ENCODE peak calls at places on chromosomes 5 and 9, in ten cellular contexts. N, L, I, J, P, M, D, Q, H and U are unnamed samples.

GRCh38 chr5:163445345-163445744 is 8.0 kb downstream of the CCNG1 start:
- DNase-seq in N (no peak), L (no peak), I (no peak), J (no peak), P (no peak), M (no peak), D (no peak), Q (no peak), H (no peak), U (no peak)

GRCh38 chr5:102200861-102201260 is 95.2 kb downstream of the SLCO4C1 start:
- DNase-seq in N (no peak), L (no peak), I (no peak), J (no peak), P (no peak), M (no peak), D (no peak), Q (peak), H (no peak), U (no peak)

GRCh38 chr5:157282150-157282549 is 16.2 kb downstream of the CYFIP2 start:
- DNase-seq in N (no peak), L (no peak), I (no peak), J (no peak), P (no peak), M (no peak), D (no peak), Q (no peak), H (no peak), U (no peak)

GRCh38 chr9:16671591-16672137 is 198.8 kb downstream of the BNC2 start:
- DNase-seq in N (peak), L (peak), I (no peak), J (no peak), P (no peak), M (no peak), D (no peak), Q (no peak), H (no peak), U (no peak)

GRCh38 chr9:297104-297794 is 82.6 kb downstream of the DOCK8 start:
- DNase-seq in N (no peak), L (no peak), I (peak), J (no peak), P (no peak), M (peak), D (peak), Q (no peak), H (no peak), U (no peak)

GRCh38 chr9:115167175-115167574 is 49.2 kb upstream of the TNC start:
- DNase-seq in N (peak), L (peak), I (no peak), J (no peak), P (no peak), M (no peak), D (no peak), Q (no peak), H (no peak), U (no peak)

GRCh38 chr5:43973318-43973717 is 370.3 kb downstream of the NNT start:
- DNase-seq in N (peak), L (peak), I (no peak), J (no peak), P (no peak), M (no peak), D (no peak), Q (no peak), H (no peak), U (no peak)

GRCh38 chr5:96935556-96936430 is at the start of gene LNPEP:
- DNase-seq in N (peak), L (peak), I (peak), J (peak), P (peak), M (peak), D (peak), Q (peak), H (peak), U (peak)

GRCh38 chr5:132428147-132428482 is 58.6 kb downstream of the SLC22A5 start:
- DNase-seq in N (no peak), L (no peak), I (no peak), J (no peak), P (no peak), M (no peak), D (no peak), Q (no peak), H (no peak), U (no peak)

GRCh38 chr9:69250681-69251080 is 74.3 kb upstream of the ENTREP1 start:
- DNase-seq in N (no peak), L (no peak), I (no peak), J (no peak), P (no peak), M (no peak), D (no peak), Q (no peak), H (no peak), U (no peak)

GRCh38 chr5:9149988-9150387 is 395.9 kb downstream of the SEMA5A start:
- DNase-seq in N (peak), L (peak), I (no peak), J (no peak), P (no peak), M (no peak), D (no peak), Q (no peak), H (no peak), U (no peak)

GRCh38 chr5:150487199-150488061 is 20.5 kb upstream of the NDST1 start:
- DNase-seq in N (peak), L (peak), I (peak), J (peak), P (no peak), M (peak), D (peak), Q (no peak), H (no peak), U (no peak)
- TF ChIP-seq CTCF in N (no peak), L (peak), I (peak), J (no peak), P (no peak), M (no peak), D (no peak), Q (no peak), H (peak), U (no peak)

DNA sequence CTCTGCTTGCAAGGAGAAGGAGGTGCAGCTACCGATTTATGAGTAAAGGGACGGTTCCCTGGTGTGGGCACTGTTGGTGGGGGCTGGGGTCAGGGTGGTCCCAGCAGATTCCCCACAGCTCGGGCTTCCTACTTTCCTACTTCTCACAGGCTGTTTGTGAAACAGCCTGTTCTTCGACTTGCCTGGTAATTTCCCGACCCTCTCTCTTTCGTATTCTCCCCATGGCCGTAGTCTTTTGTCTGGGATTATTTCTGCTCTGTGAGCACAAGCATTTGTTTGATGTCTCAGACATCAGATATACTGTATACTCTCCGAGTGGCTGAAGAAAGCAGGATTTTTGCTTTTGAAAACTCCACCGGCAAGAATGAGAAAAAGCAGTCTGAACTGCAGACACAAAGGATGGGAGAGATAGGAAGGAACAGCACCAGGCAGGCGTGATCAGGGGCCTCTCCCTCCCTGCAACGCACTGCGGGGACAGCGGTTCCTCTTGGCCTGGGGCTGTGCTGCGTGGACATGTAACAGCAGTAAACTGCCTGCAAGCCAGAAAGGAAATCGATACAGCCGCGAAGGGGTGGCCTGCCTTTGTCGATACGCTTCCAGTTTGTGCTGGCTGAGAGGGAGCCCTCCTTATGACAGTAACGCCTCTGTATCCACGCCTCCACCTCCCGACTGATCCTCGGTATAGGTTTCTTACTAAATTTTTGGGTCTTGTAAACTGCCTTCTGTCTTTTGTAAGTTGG is 313.9 kb upstream of the TLE4 start:
- DNase-seq in N (no peak), L (no peak), I (no peak), J (no peak), P (no peak), M (no peak), D (no peak), Q (peak), H (peak), U (no peak)
- H3K4me3 ChIP-seq in N (no peak), L (no peak), I (no peak), J (no peak), P (no peak), M (peak), D (no peak), Q (no peak), H (no peak), U (no peak)

DNA sequence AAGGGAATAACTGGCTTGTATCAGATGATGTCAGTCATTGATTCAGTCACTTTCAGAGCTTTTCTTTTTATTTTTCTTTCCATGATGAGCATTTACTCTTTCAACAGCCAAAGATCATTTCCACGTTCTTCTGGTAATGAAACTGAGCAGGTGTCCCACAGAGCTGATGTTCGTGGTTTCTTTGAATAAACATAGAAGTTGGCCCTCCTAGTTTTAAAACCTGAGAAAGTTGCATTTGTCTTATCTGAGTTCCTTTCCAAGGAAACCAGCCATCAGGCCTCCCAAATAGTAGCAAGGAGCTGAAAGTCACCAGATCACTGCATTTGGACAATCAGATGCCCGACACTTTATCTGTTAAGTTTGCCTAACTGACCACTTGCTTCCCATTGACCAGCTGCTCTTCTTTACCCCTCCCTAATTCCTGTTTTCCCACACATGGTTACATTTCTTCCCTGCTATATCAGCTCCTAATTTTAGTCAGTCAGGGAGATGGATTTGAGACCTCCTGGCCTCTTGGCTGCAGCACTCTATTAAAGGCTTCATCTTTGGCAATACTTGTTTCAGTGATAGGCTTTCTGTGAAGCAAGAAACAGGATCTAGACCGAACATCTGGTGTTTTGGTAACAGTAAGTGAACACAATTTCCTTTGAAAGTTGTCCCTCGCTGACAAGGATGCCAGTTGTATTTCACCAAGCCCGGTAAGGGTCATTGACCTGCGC is 420.8 kb downstream of the CHSY3 start:
- DNase-seq in N (no peak), L (no peak), I (peak), J (no peak), P (no peak), M (no peak), D (no peak), Q (no peak), H (no peak), U (no peak)
- H3K27ac ChIP-seq in N (no peak), L (no peak), I (no peak), J (no peak), P (no peak), M (no peak), D (no peak), Q (no peak), H (no peak), U (no peak)

GRCh38 chr5:172732201-172732865 is 38.7 kb downstream of the DUSP1 start:
- DNase-seq in N (no peak), L (no peak), I (no peak), J (no peak), P (no peak), M (no peak), D (no peak), Q (no peak), H (no peak), U (no peak)

GRCh38 chr5:172733179-172733973 is 37.6 kb downstream of the DUSP1 start:
- DNase-seq in N (peak), L (peak), I (peak), J (peak), P (peak), M (peak), D (peak), Q (peak), H (peak), U (peak)

GRCh38 chr5:172729588-172729987 is 41.4 kb downstream of the DUSP1 start:
- DNase-seq in N (no peak), L (no peak), I (no peak), J (no peak), P (no peak), M (no peak), D (no peak), Q (no peak), H (no peak), U (no peak)

GRCh38 chr5:172730222-172730621 is 40.8 kb downstream of the DUSP1 start:
- DNase-seq in N (no peak), L (no peak), I (no peak), J (no peak), P (no peak), M (no peak), D (no peak), Q (no peak), H (no peak), U (no peak)

GRCh38 chr5:172731286-172732073 is 39.5 kb downstream of the DUSP1 start:
- DNase-seq in N (no peak), L (no peak), I (no peak), J (no peak), P (no peak), M (peak), D (peak), Q (no peak), H (no peak), U (no peak)
- TF ChIP-seq CTCF in N (no peak), L (no peak), I (no peak), J (no peak), P (no peak), M (no peak), D (no peak), Q (no peak), H (no peak), U (no peak)

GRCh38 chr5:150945947-150946346 is 41.2 kb upstream of the ZNF300 start:
- DNase-seq in N (peak), L (no peak), I (no peak), J (peak), P (no peak), M (no peak), D (no peak), Q (no peak), H (no peak), U (no peak)
- H3K4me3 ChIP-seq in N (peak), L (peak), I (peak), J (peak), P (peak), M (peak), D (no peak), Q (no peak), H (no peak), U (peak)

GRCh38 chr5:151682240-151682639 is 4.5 kb downstream of the SPARC start:
- DNase-seq in N (peak), L (no peak), I (no peak), J (no peak), P (no peak), M (no peak), D (no peak), Q (no peak), H (no peak), U (no peak)
- H3K27ac ChIP-seq in N (peak), L (peak), I (peak), J (peak), P (peak), M (peak), D (peak), Q (no peak), H (no peak), U (peak)